ENCODE peak calls at places on chromosomes 1 and 21, in nine cellular contexts. W, T, U, S, P, I, Q, C and X are unnamed samples.
A peak's percentile ranks its signal among the peaks of the same experiment; 100 is the strongest.

GRCh38 chr21:43702785-43703067 is 16.2 kb upstream of the PDXK start:
- DNase-seq in W (no peak), T (peak; percentile 34), U (no peak), S (no peak), P (no peak), I (no peak), Q (no peak), C (no peak), X (no peak)

GRCh38 chr1:204692320-204692851 is 6.8 kb upstream of the LRRN2 start:
- DNase-seq in W (no peak), T (no peak), U (no peak), S (no peak), P (no peak), I (no peak), Q (no peak), C (no peak), X (no peak)

GRCh38 chr1:118978914-118979701 is 9.0 kb downstream of the TBX15 start:
- DNase-seq in W (no peak), T (no peak), U (no peak), S (no peak), P (no peak), I (no peak), Q (peak; percentile 55), C (no peak), X (no peak)

GRCh38 chr1:43935711-43936427 is 2.3 kb downstream of the ARTN start:
- DNase-seq in W (peak; percentile 48), T (no peak), U (no peak), S (no peak), P (no peak), I (peak; percentile 69), Q (no peak), C (no peak), X (peak; percentile 63)

GRCh38 chr1:3423896-3424610 is 30.4 kb upstream of the ARHGEF16 start:
- DNase-seq in W (no peak), T (no peak), U (no peak), S (no peak), P (no peak), I (no peak), Q (no peak), C (no peak), X (no peak)

GRCh38 chr1:59055908-59056719 is 240.8 kb upstream of the FGGY start:
- DNase-seq in W (no peak), T (peak; percentile 57), U (no peak), S (no peak), P (no peak), I (no peak), Q (no peak), C (no peak), X (no peak)

GRCh38 chr1:221078260-221078965 is 199.2 kb downstream of the HLX start:
- DNase-seq in W (no peak), T (peak; percentile 39), U (no peak), S (no peak), P (no peak), I (no peak), Q (no peak), C (no peak), X (no peak)

GRCh38 chr1:221907531-221907930 is 165.6 kb upstream of the DUSP10 start:
- DNase-seq in W (no peak), T (no peak), U (no peak), S (no peak), P (no peak), I (no peak), Q (no peak), C (no peak), X (no peak)

GRCh38 chr1:67503974-67504373 is 73.8 kb upstream of the SERBP1 start:
- DNase-seq in W (no peak), T (no peak), U (no peak), S (no peak), P (no peak), I (no peak), Q (no peak), C (no peak), X (no peak)

GRCh38 chr1:180309338-180309737 is 79.3 kb downstream of the LHX4 start:
- DNase-seq in W (no peak), T (peak; percentile 60), U (no peak), S (no peak), P (peak; percentile 69), I (no peak), Q (no peak), C (no peak), X (no peak)

GRCh38 chr1:168693197-168693871 is 35.7 kb downstream of the DPT start:
- DNase-seq in W (no peak), T (no peak), U (no peak), S (no peak), P (no peak), I (no peak), Q (no peak), C (no peak), X (no peak)

GRCh38 chr1:183291802-183292515 is 105.9 kb downstream of the LAMC2 start:
- DNase-seq in W (no peak), T (peak; percentile 76), U (no peak), S (peak; percentile 54), P (peak; percentile 20), I (no peak), Q (no peak), C (no peak), X (peak; percentile 25)

GRCh38 chr1:154819628-154820590 is 50.2 kb downstream of the KCNN3 start:
- DNase-seq in W (peak; percentile 66), T (no peak), U (peak; percentile 17), S (no peak), P (peak; percentile 23), I (no peak), Q (peak; percentile 62), C (peak; percentile 38), X (peak; percentile 29)

GRCh38 chr1:156885904-156886355 is 7.6 kb upstream of the PEAR1 start:
- DNase-seq in W (no peak), T (no peak), U (no peak), S (no peak), P (no peak), I (no peak), Q (no peak), C (no peak), X (no peak)

GRCh38 chr1:10794724-10795304 is 1.6 kb downstream of the CASZ1 start:
- DNase-seq in W (peak; percentile 57), T (no peak), U (no peak), S (no peak), P (peak; percentile 13), I (no peak), Q (peak; percentile 66), C (no peak), X (peak; percentile 57)

GRCh38 chr1:180042994-180043622 is 88.5 kb downstream of the CEP350 start:
- DNase-seq in W (no peak), T (peak; percentile 59), U (no peak), S (peak; percentile 64), P (peak; percentile 80), I (no peak), Q (no peak), C (no peak), X (no peak)

GRCh38 chr1:145993618-145994390 is 2.6 kb downstream of the TXNIP start:
- DNase-seq in W (no peak), T (no peak), U (no peak), S (no peak), P (no peak), I (no peak), Q (no peak), C (no peak), X (no peak)

GRCh38 chr1:67194209-67194863 is 28.1 kb downstream of the IL23R start:
- DNase-seq in W (no peak), T (no peak), U (no peak), S (no peak), P (no peak), I (no peak), Q (no peak), C (no peak), X (no peak)

GRCh38 chr1:95122151-95122697 is 5.1 kb downstream of the TLCD4 start:
- DNase-seq in W (no peak), T (no peak), U (no peak), S (no peak), P (no peak), I (no peak), Q (no peak), C (no peak), X (no peak)

DNA sequence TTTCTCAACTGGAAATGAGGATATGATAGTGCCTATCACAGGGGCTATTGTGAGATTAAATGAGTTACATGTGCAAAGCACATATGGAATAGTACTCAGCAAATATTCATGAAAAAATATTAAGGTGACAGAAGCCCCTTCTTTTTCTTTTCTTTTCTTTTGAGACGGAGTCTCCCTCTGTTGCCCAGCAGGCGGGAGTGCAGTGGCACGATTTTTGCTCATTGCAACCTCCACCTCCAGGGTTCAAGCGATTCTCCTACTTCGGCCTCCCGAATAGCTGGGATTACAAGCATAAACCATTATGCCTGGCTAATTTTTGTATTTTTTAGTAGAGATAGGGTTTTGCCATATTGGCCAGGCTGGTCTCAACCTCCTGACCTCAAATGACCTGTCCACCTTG is 139.4 kb downstream of the HIVEP3 start:
- DNase-seq in W (no peak), T (no peak), U (no peak), S (no peak), P (no peak), I (no peak), Q (no peak), C (no peak), X (no peak)
- TF ChIP-seq CTCF in W (no peak), T (peak; percentile 12), U (no peak), S (no peak), P (peak; percentile 48), I (no peak), Q (peak; percentile 22), C (no peak), X (no peak)

DNA sequence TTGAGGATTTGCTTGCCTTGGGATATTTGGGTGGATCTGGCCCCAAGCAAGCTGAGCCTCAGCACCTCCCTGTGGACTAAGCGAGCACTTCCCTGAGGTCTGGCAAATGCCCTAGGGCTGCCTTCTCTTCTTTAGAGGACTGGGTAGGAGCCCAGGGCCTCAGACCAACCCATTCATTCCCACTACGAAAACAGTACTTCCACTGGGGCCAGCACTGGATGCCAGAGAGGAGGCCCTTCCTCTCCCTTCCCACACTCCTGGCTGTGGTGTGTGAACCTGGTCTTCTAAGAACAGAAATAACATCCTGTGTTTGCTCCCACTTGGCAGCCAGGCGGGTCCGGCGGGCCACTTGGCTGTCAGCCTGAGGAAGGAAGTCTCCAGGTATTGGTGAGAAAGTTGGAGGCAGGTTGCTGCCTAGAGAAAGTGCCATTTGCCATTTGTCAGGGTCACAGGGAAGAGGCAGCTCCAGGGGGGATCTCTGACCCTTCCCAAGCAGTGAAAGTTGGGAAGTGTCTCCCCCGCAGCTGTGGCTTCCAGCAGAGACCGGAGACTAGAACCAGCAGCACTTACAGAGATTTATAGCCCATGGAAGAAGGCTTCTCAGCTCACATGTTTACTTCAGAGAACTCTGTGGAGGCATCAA is 323.5 kb downstream of the SIPA1L2 start:
- DNase-seq in W (peak; percentile 35), T (no peak), U (no peak), S (peak; percentile 77), P (peak; percentile 42), I (peak; percentile 73), Q (peak; percentile 50), C (peak; percentile 74), X (peak; percentile 57)
- TF ChIP-seq CTCF in W (no peak), T (peak; percentile 9), U (no peak), S (peak; percentile 29), P (peak; percentile 56), I (no peak), Q (peak; percentile 52), C (peak; percentile 26), X (no peak)

GRCh38 chr1:207052736-207053545 is at the start of gene PFKFB2:
- DNase-seq in W (peak; percentile 100), T (peak; percentile 88), U (peak; percentile 93), S (peak; percentile 88), P (peak; percentile 98), I (peak; percentile 99), Q (peak; percentile 99), C (peak; percentile 100), X (peak; percentile 99)
- TF ChIP-seq CTCF in W (no peak), T (no peak), U (no peak), S (no peak), P (no peak), I (peak; percentile 74), Q (peak; percentile 6), C (peak; percentile 20), X (no peak)

GRCh38 chr1:55035904-55036303 is 3.4 kb upstream of the PCSK9 start:
- DNase-seq in W (no peak), T (no peak), U (no peak), S (no peak), P (no peak), I (no peak), Q (no peak), C (no peak), X (no peak)
- TF ChIP-seq CTCF in W (no peak), T (peak; percentile 5), U (no peak), S (no peak), P (no peak), I (no peak), Q (no peak), C (peak; percentile 32), X (no peak)